ENCODE peak calls at places on chromosomes 7 and 10, in seven cellular contexts. B is AG04450, Y is fibroblast of the aortic adventitia, M is cardiac muscle cell, I is IMR-90, Z is neural progenitor cell, J is WERI-Rb-1. V is an unnamed sample.

GRCh38 chr7:46534593-46535271 is 613.7 kb upstream of the IGFBP3 start:
- DNase-seq in B (peak), Z (peak), M (peak), J (no peak), Y (peak), I (peak), V (no peak)

GRCh38 chr7:1706721-1707613 is 36.9 kb downstream of the ELFN1 start:
- DNase-seq in M (no peak), I (no peak), B (no peak), J (peak), Z (no peak), Y (no peak), V (no peak)

GRCh38 chr7:17142831-17143541 is 155.5 kb upstream of the AHR start:
- DNase-seq in I (peak), Y (peak), J (no peak), Z (no peak), B (no peak), M (no peak), V (no peak)

GRCh38 chr10:103493911-103494877 is 689 bp downstream of the NEURL1 start:
- DNase-seq in B (no peak), Z (peak), M (peak), J (peak), I (no peak), Y (no peak), V (no peak)

GRCh38 chr7:64999165-65000004 is 7.1 kb downstream of the ERV3-1 start:
- DNase-seq in Z (no peak), J (no peak), Y (peak), M (no peak), B (no peak), I (peak), V (no peak)

GRCh38 chr7:46759711-46760480 is 822.0 kb downstream of the TNS3 start:
- DNase-seq in J (no peak), M (no peak), Z (no peak), I (peak), B (no peak), Y (peak), V (no peak)

GRCh38 chr10:96306516-96306915 is 2.3 kb downstream of the DNTT start:
- DNase-seq in Y (no peak), M (no peak), J (no peak), B (no peak), Z (no peak), I (no peak), V (no peak)

GRCh38 chr10:118106426-118106825 is 59.7 kb upstream of the RAB11FIP2 start:
- DNase-seq in M (peak), Z (peak), B (no peak), Y (peak), J (peak), I (peak), V (peak)

GRCh38 chr7:102872460-102872859 is 40.3 kb upstream of the LRRC17 start:
- DNase-seq in B (peak), Y (peak), Z (no peak), J (no peak), M (no peak), I (peak), V (peak)

GRCh38 chr7:100435401-100436304 is 644 bp downstream of the PPP1R35 start:
- DNase-seq in J (peak), M (peak), B (no peak), Z (peak), Y (no peak), I (no peak), V (no peak)

GRCh38 chr10:89332092-89332633 is 4.4 kb downstream of the IFIT3 start:
- DNase-seq in Y (peak), B (no peak), J (no peak), I (peak), M (no peak), Z (no peak), V (peak)

GRCh38 chr7:151851160-151851751 is 25.7 kb downstream of the PRKAG2 start:
- DNase-seq in J (no peak), I (no peak), Y (peak), Z (no peak), B (no peak), M (no peak), V (no peak)
- TF ChIP-seq CTCF in J (no peak), I (no peak), Y (no peak), Z (no peak), B (no peak), M (no peak), V (no peak)

GRCh38 chr7:151152935-151153513 is 14.5 kb downstream of the GBX1 start:
- DNase-seq in Z (no peak), I (no peak), J (no peak), B (no peak), M (no peak), Y (no peak), V (no peak)
- H3K4me3 ChIP-seq in Z (no peak), I (no peak), J (no peak), B (no peak), M (no peak), Y (no peak), V (no peak)

GRCh38 chr10:69464801-69465401 is 13.6 kb downstream of the TSPAN15 start:
- DNase-seq in I (no peak), Y (no peak), M (no peak), J (no peak), B (no peak), Z (no peak), V (no peak)
- TF ChIP-seq CTCF in I (no peak), Y (no peak), M (no peak), J (no peak), B (no peak), Z (no peak), V (no peak)

GRCh38 chr10:1577945-1578344 is 159.4 kb downstream of the ADARB2 start:
- DNase-seq in Z (no peak), M (no peak), Y (no peak), B (no peak), J (no peak), I (no peak), V (no peak)
- H3K4me3 ChIP-seq in Z (no peak), M (no peak), Y (no peak), B (no peak), J (no peak), I (no peak), V (no peak)

GRCh38 chr10:91042069-91042468 is 121.2 kb upstream of the ANKRD1 start:
- DNase-seq in Y (no peak), M (no peak), Z (no peak), B (no peak), I (no peak), J (peak), V (peak)

GRCh38 chr10:91048380-91048779 is 127.5 kb upstream of the ANKRD1 start:
- DNase-seq in I (no peak), J (no peak), B (no peak), Z (no peak), Y (no peak), M (no peak), V (no peak)

GRCh38 chr10:91040343-91040742 is 119.5 kb upstream of the ANKRD1 start:
- DNase-seq in I (no peak), B (no peak), J (no peak), Y (no peak), Z (no peak), M (no peak), V (no peak)

GRCh38 chr10:91046891-91047290 is 126.0 kb upstream of the ANKRD1 start:
- DNase-seq in Y (no peak), J (no peak), B (no peak), M (no peak), Z (no peak), I (no peak), V (no peak)

DNA sequence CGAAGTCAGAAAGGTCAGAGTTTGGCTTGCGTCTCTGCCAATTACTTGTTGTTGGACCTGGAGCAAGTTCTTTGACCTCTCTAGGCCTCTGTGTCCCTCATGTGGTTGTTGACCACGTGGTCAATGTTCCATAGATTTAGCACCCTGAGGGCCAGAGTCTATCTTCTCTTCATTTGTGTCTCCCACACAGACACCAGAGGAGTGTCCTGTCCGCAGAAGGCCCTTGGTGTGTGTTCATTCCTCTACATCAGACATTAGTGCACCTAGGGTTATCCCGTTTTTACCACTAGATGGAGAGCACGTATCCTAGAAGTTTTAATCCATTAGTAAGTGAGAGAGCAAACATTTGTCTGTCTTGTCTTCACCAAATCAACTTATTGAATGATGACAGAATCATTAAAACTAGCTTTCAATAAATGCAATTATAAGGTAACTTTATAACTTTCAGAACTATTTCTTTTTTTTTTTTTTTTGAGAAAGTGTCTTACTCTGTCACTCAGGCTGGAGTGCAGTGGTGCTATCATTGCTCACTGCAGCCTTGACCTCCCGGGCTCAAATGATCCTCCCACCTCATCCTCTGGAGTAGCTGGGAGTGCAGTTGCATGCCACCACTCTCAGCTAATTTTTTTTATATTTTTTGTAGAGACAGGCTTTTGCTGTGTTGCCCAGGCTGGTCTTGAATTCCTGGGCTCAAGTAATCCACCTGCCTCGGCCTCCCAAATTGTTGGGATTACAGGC is 122.5 kb upstream of the ANKRD1 start:
- DNase-seq in Z (peak), B (no peak), J (peak), Y (peak), M (peak), I (peak), V (peak)
- TF ChIP-seq CTCF in Z (peak), B (peak), J (peak), Y (peak), M (peak), I (peak), V (peak)

DNA sequence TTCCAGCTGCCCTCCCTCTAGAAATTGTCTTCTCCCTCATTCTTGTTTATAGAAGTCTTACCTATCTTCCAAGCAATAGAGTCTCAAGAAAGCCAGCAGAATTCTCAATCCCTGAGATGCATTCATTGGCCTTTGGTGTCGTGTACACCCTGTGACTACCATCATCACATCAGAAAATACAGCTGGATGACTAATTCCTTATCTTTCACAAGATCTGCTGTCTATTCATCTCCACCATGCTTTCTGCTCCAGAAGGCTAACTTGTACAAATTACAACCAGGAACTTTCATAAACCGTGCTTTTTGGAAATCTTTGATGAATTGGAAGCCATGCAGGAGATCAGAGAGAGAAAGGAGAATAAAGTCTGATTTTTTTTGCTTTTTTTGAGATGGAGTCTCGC is 1062.9 kb upstream of the GHITM start:
- DNase-seq in M (no peak), Z (no peak), B (no peak), Y (no peak), I (no peak), J (no peak), V (no peak)
- H3K4me3 ChIP-seq in M (no peak), Z (no peak), B (no peak), Y (no peak), I (no peak), J (no peak), V (no peak)

GRCh38 chr10:44343836-44344235 is 41.1 kb downstream of the CXCL12 start:
- DNase-seq in M (no peak), Y (no peak), J (no peak), I (no peak), Z (no peak), B (no peak), V (no peak)
- TF ChIP-seq CTCF in M (no peak), Y (no peak), J (no peak), I (no peak), Z (no peak), B (no peak), V (no peak)

GRCh38 chr10:43323245-43323644 is 48.2 kb upstream of the FXYD4 start:
- DNase-seq in Y (no peak), I (no peak), B (no peak), J (no peak), Z (no peak), M (no peak), V (no peak)

GRCh38 chr10:43324847-43325246 is 46.6 kb upstream of the FXYD4 start:
- DNase-seq in I (no peak), Y (no peak), M (no peak), J (no peak), Z (no peak), B (no peak), V (no peak)

GRCh38 chr10:43322321-43322720 is 49.1 kb upstream of the FXYD4 start:
- DNase-seq in Y (no peak), B (no peak), I (no peak), Z (no peak), J (no peak), M (no peak), V (no peak)

GRCh38 chr10:43320226-43320625 is 51.2 kb upstream of the FXYD4 start:
- DNase-seq in M (no peak), Y (no peak), Z (no peak), B (no peak), I (no peak), J (no peak), V (no peak)

DNA sequence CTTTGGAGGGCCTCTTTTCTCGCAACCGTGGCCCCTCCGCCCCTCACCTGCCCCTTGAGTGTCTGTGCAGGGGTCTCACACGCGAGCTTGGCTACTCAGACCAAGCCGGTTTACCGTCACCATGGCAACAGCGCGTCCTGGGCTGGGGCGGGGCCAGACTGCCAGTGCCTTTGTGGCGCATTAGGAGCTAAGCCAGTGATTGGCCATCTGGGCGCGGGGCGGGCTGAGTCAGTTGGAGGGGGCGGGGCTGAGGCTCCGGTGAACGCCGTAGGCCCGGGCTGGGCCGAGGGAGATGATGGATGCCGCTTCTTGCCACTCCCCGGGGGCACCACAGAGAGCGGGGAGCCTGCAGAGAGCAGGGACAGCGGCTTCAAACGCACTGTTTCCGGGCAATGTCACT is 48.7 kb upstream of the FXYD4 start:
- DNase-seq in I (peak), Y (peak), B (no peak), Z (peak), M (peak), J (no peak), V (peak)
- H3K4me3 ChIP-seq in I (peak), Y (no peak), B (no peak), Z (peak), M (peak), J (no peak), V (no peak)

GRCh38 chr10:132405463-132405991 is 8.5 kb downstream of the PWWP2B start:
- DNase-seq in Y (no peak), I (no peak), J (no peak), B (no peak), M (no peak), Z (no peak), V (no peak)
- TF ChIP-seq CTCF in Y (no peak), I (no peak), J (no peak), B (no peak), M (no peak), Z (no peak), V (no peak)

DNA sequence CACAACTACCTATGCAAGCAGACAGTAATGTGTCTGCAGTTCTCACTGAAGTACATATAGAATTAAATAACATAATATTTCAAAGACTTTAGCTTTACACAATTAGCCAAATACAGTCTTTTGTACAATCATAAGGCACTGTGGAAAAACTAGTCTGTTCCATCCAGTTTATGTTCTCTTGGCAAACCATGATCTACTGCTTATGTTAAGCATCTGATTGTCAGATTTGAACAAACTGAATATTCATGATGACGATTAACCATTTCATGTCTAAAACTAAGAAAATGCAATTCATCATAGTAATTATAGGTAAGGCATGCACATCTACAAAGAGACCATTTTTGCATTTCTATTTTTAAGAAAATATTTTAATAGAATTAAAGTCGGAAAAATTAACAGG is 802 bp downstream of the SEMA3A start:
- DNase-seq in J (no peak), Y (peak), Z (no peak), B (no peak), I (no peak), M (no peak), V (no peak)
- H3K4me3 ChIP-seq in J (peak), Y (peak), Z (peak), B (peak), I (peak), M (peak), V (peak)